ENCODE peak calls at places on chromosomes 2 and 18, in four cellular contexts. U, K, H and F are unnamed samples.

GRCh38 chr2:241895732-241896641 is 26.5 kb downstream of the RTP5 start:
- DNase-seq in H (no peak), U (no peak), K (no peak), F (no peak)

GRCh38 chr2:28661589-28662001 is 90.0 kb upstream of the PPP1CB start:
- DNase-seq in U (no peak), K (peak), H (no peak), F (peak)

GRCh38 chr2:222861411-222862067 is 703 bp downstream of the ACSL3 start:
- DNase-seq in K (no peak), H (no peak), U (no peak), F (no peak)

GRCh38 chr18:74353169-74353775 is 37.6 kb downstream of the C18orf63 start:
- DNase-seq in K (peak), H (peak), U (no peak), F (peak)

GRCh38 chr2:189533274-189534035 is 47.1 kb downstream of the SLC40A1 start:
- DNase-seq in H (no peak), K (no peak), U (no peak), F (no peak)

GRCh38 chr2:226791056-226791486 is 8.5 kb downstream of the IRS1 start:
- DNase-seq in U (no peak), K (no peak), H (no peak), F (no peak)

GRCh38 chr18:36693931-36694661 is 134.7 kb downstream of the TPGS2 start:
- DNase-seq in U (no peak), K (no peak), H (no peak), F (no peak)

GRCh38 chr2:219127236-219127635 is 33.4 kb downstream of the NHEJ1 start:
- DNase-seq in U (no peak), K (no peak), H (no peak), F (no peak)